ENCODE peak calls at places on chromosomes 12 and 14, in five cellular contexts. N is AG04449, U is cardiac muscle cell, W is spleen, L is upper lobe of right lung. A is an unnamed sample.

GRCh38 chr14:73025544-73025943 is 1.4 kb downstream of the ZFYVE1 start:
- DNase-seq in L (no peak), W (no peak), N (no peak), U (no peak), A (peak)

GRCh38 chr12:48857278-48857994 is 5.5 kb upstream of the DDX23 start:
- DNase-seq in L (no peak), U (no peak), N (no peak), W (no peak), A (no peak)

GRCh38 chr12:90102957-90103652 is 394.5 kb upstream of the ATP2B1 start:
- DNase-seq in L (no peak), W (no peak), U (peak), N (no peak), A (peak)

GRCh38 chr12:75834591-75834990 is 197.0 kb downstream of the PHLDA1 start:
- DNase-seq in N (no peak), U (no peak), W (no peak), L (no peak), A (peak)

GRCh38 chr12:32650508-32650907 is 28.6 kb upstream of the DNM1L start:
- DNase-seq in W (no peak), N (no peak), L (no peak), U (no peak), A (no peak)

GRCh38 chr12:94615284-94616216 is 34.8 kb downstream of the TMCC3 start:
- DNase-seq in U (peak), N (no peak), L (no peak), W (no peak), A (peak)

GRCh38 chr12:76144253-76144564 is 59.7 kb upstream of the NAP1L1 start:
- DNase-seq in U (peak), N (no peak), W (no peak), L (no peak), A (peak)

GRCh38 chr14:21704340-21704737 is 30.7 kb upstream of the OR4E1 start:
- DNase-seq in W (no peak), U (no peak), N (no peak), L (no peak), A (no peak)

GRCh38 chr14:55440385-55440784 is at the start of gene TBPL2:
- DNase-seq in N (no peak), U (no peak), L (no peak), W (no peak), A (no peak)
- TF ChIP-seq CTCF in N (peak), U (peak), L (no peak), W (no peak), A (no peak)

GRCh38 chr12:49920241-49920914 is 16.7 kb upstream of the FAIM2 start:
- DNase-seq in U (no peak), L (peak), W (peak), N (no peak), A (peak)

GRCh38 chr12:49920915-49921286 is 17.2 kb upstream of the FAIM2 start:
- DNase-seq in L (peak), W (no peak), N (no peak), U (no peak), A (no peak)

GRCh38 chr12:49917788-49918173 is 14.1 kb upstream of the FAIM2 start:
- DNase-seq in W (peak), N (no peak), L (peak), U (no peak), A (no peak)

GRCh38 chr12:49916129-49916919 is 12.6 kb upstream of the FAIM2 start:
- DNase-seq in U (no peak), W (peak), L (no peak), N (no peak), A (no peak)

GRCh38 chr12:49917126-49917787 is 13.6 kb upstream of the FAIM2 start:
- DNase-seq in N (no peak), U (no peak), L (peak), W (peak), A (no peak)
- H3K4me3 ChIP-seq in N (no peak), U (no peak), L (no peak), W (no peak), A (no peak)

GRCh38 chr14:106207316-106207715 is 680.9 kb downstream of the TMEM121 start:
- DNase-seq in L (no peak), U (no peak), W (no peak), N (no peak), A (no peak)

GRCh38 chr14:106201376-106201775 is 675.0 kb downstream of the TMEM121 start:
- DNase-seq in N (no peak), W (no peak), L (no peak), U (no peak), A (no peak)

GRCh38 chr14:106203438-106203837 is 677.1 kb downstream of the TMEM121 start:
- DNase-seq in U (no peak), N (no peak), W (no peak), L (no peak), A (no peak)

GRCh38 chr14:106200539-106201310 is 674.3 kb downstream of the TMEM121 start:
- DNase-seq in U (no peak), W (no peak), L (no peak), N (no peak), A (no peak)

DNA sequence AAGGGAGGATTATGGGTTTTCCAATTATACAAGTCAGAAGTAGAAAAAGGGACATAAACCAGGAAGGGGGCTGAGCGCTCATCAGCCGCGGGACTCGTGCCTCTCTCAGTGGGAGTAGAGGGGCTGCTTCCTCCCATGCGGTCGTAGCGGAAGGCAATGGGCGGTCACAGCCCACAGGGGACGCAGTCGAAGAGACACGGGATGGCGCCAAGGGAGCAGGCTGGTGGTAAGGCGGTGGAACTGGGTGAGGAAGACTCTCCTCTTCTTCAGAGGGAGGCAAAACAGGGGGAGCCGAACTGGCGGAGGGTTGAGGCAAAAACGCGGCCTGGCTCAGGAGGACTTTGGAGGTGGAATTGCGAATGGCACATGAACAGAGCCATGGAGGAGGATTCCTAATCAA is 677.7 kb downstream of the TMEM121 start:
- DNase-seq in L (no peak), N (no peak), U (no peak), W (no peak), A (no peak)
- TF ChIP-seq CTCF in L (no peak), N (no peak), U (no peak), W (no peak), A (no peak)

GRCh38 chr14:77681196-77682157 is 26.3 kb downstream of the ALKBH1 start:
- DNase-seq in L (no peak), U (no peak), N (no peak), W (no peak), A (peak)
- H3K4me3 ChIP-seq in L (no peak), U (no peak), N (no peak), W (no peak), A (no peak)

GRCh38 chr14:23446291-23446851 is 10.9 kb upstream of the MYH7 start:
- DNase-seq in W (no peak), L (no peak), N (no peak), U (peak), A (no peak)
- TF ChIP-seq CTCF in W (no peak), L (no peak), N (no peak), U (no peak), A (no peak)